ENCODE peak calls at places on chromosomes 2 and 18, in five cellular contexts. G, J, M, R and A are unnamed samples.
A peak's percentile ranks its signal among the peaks of the same experiment; 100 is the strongest.

GRCh38 chr2:9630001-9630749 is 622 bp downstream of the YWHAQ start:
- DNase-seq in G (peak; percentile 83), J (peak; percentile 92), M (peak; percentile 71), R (peak; percentile 96), A (no peak)

GRCh38 chr18:55869965-55870585 is 282.1 kb upstream of the TCF4 start:
- DNase-seq in G (no peak), J (no peak), M (no peak), R (no peak), A (no peak)

GRCh38 chr2:120885311-120885710 is 149.6 kb downstream of the GLI2 start:
- DNase-seq in G (no peak), J (no peak), M (no peak), R (peak; percentile 68), A (no peak)

GRCh38 chr2:239296020-239296932 is 104.5 kb downstream of the HDAC4 start:
- DNase-seq in G (peak; percentile 13), J (no peak), M (no peak), R (no peak), A (no peak)

GRCh38 chr18:38023871-38024270 is 458.3 kb upstream of the CELF4 start:
- DNase-seq in G (no peak), J (no peak), M (no peak), R (no peak), A (no peak)

GRCh38 chr18:7000484-7001096 is 117.0 kb downstream of the LAMA1 start:
- DNase-seq in G (no peak), J (peak; percentile 56), M (no peak), R (no peak), A (peak; percentile 6)

GRCh38 chr2:130828461-130828860 is 8.3 kb upstream of the ARHGEF4 start:
- DNase-seq in G (no peak), J (no peak), M (no peak), R (no peak), A (no peak)

GRCh38 chr18:76673281-76674005 is 148.9 kb upstream of the ZNF236 start:
- DNase-seq in G (no peak), J (no peak), M (no peak), R (no peak), A (no peak)

GRCh38 chr2:172829229-172829628 is 93.6 kb downstream of the RAPGEF4 start:
- DNase-seq in G (no peak), J (no peak), M (no peak), R (no peak), A (no peak)

GRCh38 chr2:55761526-55761925 is 67.9 kb upstream of the PNPT1 start:
- DNase-seq in G (no peak), J (no peak), M (no peak), R (no peak), A (no peak)

GRCh38 chr2:64873472-64873924 is 115.7 kb upstream of the SLC1A4 start:
- DNase-seq in G (peak; percentile 84), J (peak; percentile 85), M (peak; percentile 61), R (peak; percentile 98), A (no peak)

GRCh38 chr2:10960606-10961489 is 49.1 kb downstream of the KCNF1 start:
- DNase-seq in G (no peak), J (peak; percentile 11), M (no peak), R (no peak), A (no peak)

DNA sequence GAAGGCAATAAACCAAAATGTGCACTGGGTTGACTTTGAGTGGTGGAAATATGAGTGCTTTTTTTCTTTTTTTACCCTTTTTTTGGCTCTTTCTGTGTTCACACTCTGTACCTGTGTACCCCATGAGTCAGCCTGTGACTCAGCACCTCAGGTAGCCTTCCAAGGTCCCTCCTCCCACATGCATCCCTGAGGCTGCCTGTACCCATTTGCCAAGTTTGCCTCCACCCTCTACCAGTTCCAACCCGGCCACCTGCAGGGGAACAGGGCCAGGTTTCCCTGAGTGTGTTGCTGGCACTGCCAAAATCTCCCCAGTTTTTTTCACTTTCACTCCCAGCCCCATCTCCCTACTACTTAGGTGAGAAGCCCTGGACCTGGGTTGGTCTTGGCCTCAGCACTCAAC is 14.0 kb downstream of the CXCR1 start:
- DNase-seq in G (no peak), J (no peak), M (no peak), R (no peak), A (no peak)
- TF ChIP-seq POLR2AphosphoS5 in G (no peak), J (no peak), M (no peak), R (no peak), A (no peak)

GRCh38 chr2:74886811-74887210 is 52.9 kb downstream of the HK2 start:
- DNase-seq in G (no peak), J (no peak), M (no peak), R (no peak), A (no peak)
- TF ChIP-seq POLR2AphosphoS5 in G (no peak), J (no peak), M (no peak), R (no peak), A (no peak)

GRCh38 chr2:157759855-157760254 is 116.3 kb downstream of the ACVR1 start:
- DNase-seq in G (no peak), J (peak; percentile 69), M (no peak), R (no peak), A (no peak)
- TF ChIP-seq POLR2AphosphoS5 in G (no peak), J (no peak), M (no peak), R (no peak), A (no peak)

GRCh38 chr2:74105413-74105812 is 42.3 kb downstream of the BOLA3 start:
- DNase-seq in G (no peak), J (peak; percentile 25), M (no peak), R (no peak), A (no peak)

GRCh38 chr2:74104839-74105238 is 42.9 kb downstream of the BOLA3 start:
- DNase-seq in G (no peak), J (no peak), M (no peak), R (no peak), A (no peak)

GRCh38 chr2:74103763-74104162 is 43.9 kb downstream of the BOLA3 start:
- DNase-seq in G (no peak), J (no peak), M (no peak), R (no peak), A (no peak)

GRCh38 chr2:74109551-74109950 is 38.2 kb downstream of the BOLA3 start:
- DNase-seq in G (no peak), J (no peak), M (no peak), R (no peak), A (no peak)

GRCh38 chr2:74107071-74107470 is 40.6 kb downstream of the BOLA3 start:
- DNase-seq in G (no peak), J (peak; percentile 70), M (no peak), R (peak; percentile 45), A (no peak)
- TF ChIP-seq POLR2AphosphoS5 in G (no peak), J (no peak), M (peak; percentile 75), R (no peak), A (no peak)

GRCh38 chr18:48840491-48840877 is 110.3 kb downstream of the SMAD7 start:
- DNase-seq in G (no peak), J (no peak), M (no peak), R (no peak), A (no peak)
- TF ChIP-seq POLR2AphosphoS5 in G (no peak), J (no peak), M (no peak), R (no peak), A (no peak)

GRCh38 chr2:71451695-71452094 is 1.7 kb upstream of the DYSF start:
- DNase-seq in G (no peak), J (no peak), M (no peak), R (no peak), A (no peak)

GRCh38 chr2:71455011-71455740 is 1.8 kb downstream of the DYSF start:
- DNase-seq in G (no peak), J (peak; percentile 46), M (no peak), R (no peak), A (no peak)

GRCh38 chr2:71453404-71454220 is at the start of gene DYSF:
- DNase-seq in G (peak; percentile 20), J (peak; percentile 85), M (no peak), R (peak; percentile 88), A (no peak)

GRCh38 chr2:71454221-71455010 is 1.1 kb downstream of the DYSF start:
- DNase-seq in G (no peak), J (peak; percentile 73), M (no peak), R (no peak), A (no peak)

DNA sequence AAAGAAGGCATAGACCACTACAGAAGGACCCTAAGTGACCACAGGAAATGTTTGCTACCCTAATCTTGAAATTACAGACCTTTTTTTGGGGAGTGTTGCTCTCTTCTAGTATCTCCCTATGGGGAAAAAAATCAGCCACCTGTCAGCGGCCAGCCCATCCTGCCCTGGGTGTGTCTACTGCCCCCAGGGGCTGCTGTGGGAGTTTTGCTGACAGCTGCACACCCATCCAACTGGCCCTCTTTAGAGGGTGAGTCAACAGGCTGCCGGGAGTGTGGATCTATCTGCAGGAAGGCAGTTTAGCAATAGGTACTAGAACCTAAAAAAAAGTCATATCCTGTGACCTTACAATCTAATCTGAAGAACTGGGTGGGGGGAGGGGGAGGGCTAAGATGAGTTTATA is 796 bp upstream of the DYSF start:
- DNase-seq in G (no peak), J (peak; percentile 62), M (no peak), R (no peak), A (no peak)
- TF ChIP-seq POLR2AphosphoS5 in G (no peak), J (no peak), M (no peak), R (no peak), A (no peak)